ENCODE peak calls at places on chromosome 3, in four cellular contexts. U is non-pigmented ciliary epithelial cell, Q is ureter, W is Caco-2. E is an unnamed sample.

GRCh38 chr3:99866167-99866810 is 48.6 kb downstream of the CMSS1 start:
- DNase-seq in U (peak; percentile 59), Q (no peak), W (no peak), E (no peak)

GRCh38 chr3:188807002-188807401 is 364.8 kb upstream of the TPRG1 start:
- DNase-seq in U (no peak), Q (no peak), W (no peak), E (no peak)

GRCh38 chr3:137165117-137165806 is 207.5 kb downstream of the IL20RB start:
- DNase-seq in U (peak; percentile 10), Q (no peak), W (no peak), E (no peak)

GRCh38 chr3:169264711-169265110 is 398.8 kb downstream of the MECOM start:
- DNase-seq in U (no peak), Q (no peak), W (no peak), E (peak; percentile 86)

GRCh38 chr3:166879661-166880060 is 500.4 kb downstream of the ZBBX start:
- DNase-seq in U (no peak), Q (no peak), W (no peak), E (no peak)

GRCh38 chr3:56751056-56751455 is 50.7 kb downstream of the ARHGEF3 start:
- DNase-seq in U (no peak), Q (no peak), W (no peak), E (no peak)

GRCh38 chr3:170947018-170947769 is 38.8 kb upstream of the EIF5A2 start:
- DNase-seq in U (no peak), Q (no peak), W (no peak), E (no peak)

GRCh38 chr3:184448321-184449160 is 68.7 kb downstream of the CHRD start:
- DNase-seq in U (peak; percentile 88), Q (peak; percentile 53), W (peak; percentile 12), E (peak; percentile 20)

GRCh38 chr3:23996058-23996457 is 51.0 kb downstream of the NR1D2 start:
- DNase-seq in U (no peak), Q (no peak), W (no peak), E (no peak)

GRCh38 chr3:66299893-66300292 is 79.1 kb downstream of the SLC25A26 start:
- DNase-seq in U (no peak), Q (no peak), W (no peak), E (no peak)

GRCh38 chr3:57082481-57082880 is 22.0 kb downstream of the SPATA12 start:
- DNase-seq in U (no peak), Q (no peak), W (no peak), E (no peak)

GRCh38 chr3:126347543-126348161 is 9.6 kb downstream of the KLF15 start:
- DNase-seq in U (no peak), Q (peak; percentile 32), W (no peak), E (no peak)

GRCh38 chr3:30682434-30683155 is 76.2 kb downstream of the TGFBR2 start:
- DNase-seq in U (no peak), Q (no peak), W (no peak), E (no peak)

GRCh38 chr3:16338999-16339398 is 74.0 kb downstream of the OXNAD1 start:
- DNase-seq in U (peak; percentile 75), Q (no peak), W (peak; percentile 28), E (no peak)

GRCh38 chr3:42601898-42602581 is 1.6 kb downstream of the NKTR start:
- DNase-seq in U (no peak), Q (no peak), W (no peak), E (peak; percentile 45)

GRCh38 chr3:185024966-185025365 is 127.9 kb downstream of the C3orf70 start:
- DNase-seq in U (no peak), Q (no peak), W (no peak), E (no peak)